ENCODE peak calls at places on chromosomes 1 and 21, in six cellular contexts. F, Y, C, A, G and X are unnamed samples.
A peak's percentile ranks its signal among the peaks of the same experiment; 100 is the strongest.

GRCh38 chr1:58352476-58353092 is 193.9 kb downstream of the OMA1 start:
- DNase-seq in F (no peak), Y (no peak), C (no peak), A (no peak), G (no peak), X (no peak)

GRCh38 chr1:183227963-183228649 is 42.0 kb downstream of the LAMC2 start:
- DNase-seq in F (peak; percentile 33), Y (peak; percentile 74), C (peak; percentile 41), A (peak; percentile 52), G (peak; percentile 39), X (peak; percentile 65)

GRCh38 chr21:14877581-14878228 is 187.1 kb downstream of the NRIP1 start:
- DNase-seq in F (no peak), Y (no peak), C (peak; percentile 49), A (no peak), G (no peak), X (no peak)

GRCh38 chr1:57163789-57164188 is 198.0 kb upstream of the C8B start:
- DNase-seq in F (no peak), Y (no peak), C (no peak), A (no peak), G (no peak), X (no peak)

GRCh38 chr1:207335695-207336363 is 14.4 kb downstream of the CD55 start:
- DNase-seq in F (no peak), Y (no peak), C (no peak), A (no peak), G (no peak), X (no peak)

GRCh38 chr1:76090284-76091180 is 16.0 kb downstream of the ST6GALNAC3 start:
- DNase-seq in F (no peak), Y (no peak), C (no peak), A (no peak), G (no peak), X (no peak)

GRCh38 chr1:112502827-112503226 is 5.9 kb upstream of the WNT2B start:
- DNase-seq in F (no peak), Y (peak; percentile 72), C (no peak), A (no peak), G (no peak), X (no peak)

GRCh38 chr1:160136926-160137200 is 14.5 kb upstream of the ATP1A4 start:
- DNase-seq in F (no peak), Y (no peak), C (no peak), A (no peak), G (no peak), X (no peak)

GRCh38 chr1:217891966-217892365 is 260.8 kb downstream of the SPATA17 start:
- DNase-seq in F (no peak), Y (no peak), C (no peak), A (no peak), G (no peak), X (no peak)

GRCh38 chr1:222464841-222465210 is 83.1 kb downstream of the HHIPL2 start:
- DNase-seq in F (no peak), Y (peak; percentile 64), C (peak; percentile 73), A (peak; percentile 79), G (peak; percentile 36), X (peak; percentile 44)

GRCh38 chr1:186577201-186577600 is 103.0 kb downstream of the PTGS2 start:
- DNase-seq in F (peak; percentile 20), Y (no peak), C (no peak), A (no peak), G (no peak), X (no peak)

GRCh38 chr1:28437924-28438699 is 67.7 kb upstream of the RCC1 start:
- DNase-seq in F (peak; percentile 87), Y (peak; percentile 58), C (peak; percentile 96), A (no peak), G (peak; percentile 76), X (peak; percentile 83)

GRCh38 chr1:29664711-29665110 is 428.4 kb downstream of the PTPRU start:
- DNase-seq in F (no peak), Y (peak; percentile 34), C (no peak), A (no peak), G (no peak), X (no peak)

GRCh38 chr1:52751589-52752306 is 25.5 kb downstream of the ZYG11B start:
- DNase-seq in F (no peak), Y (no peak), C (peak; percentile 60), A (no peak), G (peak; percentile 42), X (no peak)

GRCh38 chr1:64537942-64538341 is 68.0 kb downstream of the CACHD1 start:
- DNase-seq in F (no peak), Y (no peak), C (no peak), A (no peak), G (no peak), X (no peak)

GRCh38 chr1:11515403-11516300 is 36.7 kb downstream of the DISP3 start:
- DNase-seq in F (no peak), Y (no peak), C (no peak), A (no peak), G (no peak), X (no peak)

GRCh38 chr1:2345297-2346075 is 45.9 kb downstream of the MORN1 start:
- DNase-seq in F (no peak), Y (no peak), C (no peak), A (no peak), G (no peak), X (no peak)

GRCh38 chr1:162353078-162353477 is 23.6 kb downstream of the SPATA46 start:
- DNase-seq in F (no peak), Y (no peak), C (no peak), A (no peak), G (no peak), X (no peak)

GRCh38 chr1:167043752-167044488 is 46.3 kb downstream of the GPA33 start:
- DNase-seq in F (peak; percentile 55), Y (no peak), C (peak; percentile 4), A (peak; percentile 74), G (peak; percentile 87), X (peak; percentile 85)

GRCh38 chr1:234604726-234605492 is 5.1 kb downstream of the IRF2BP2 start:
- DNase-seq in F (no peak), Y (no peak), C (peak; percentile 83), A (no peak), G (no peak), X (no peak)

GRCh38 chr1:63807063-63807462 is 33.2 kb downstream of the ROR1 start:
- DNase-seq in F (no peak), Y (no peak), C (no peak), A (no peak), G (no peak), X (no peak)

GRCh38 chr21:37915941-37916794 is at the start of gene KCNJ6:
- DNase-seq in F (no peak), Y (peak; percentile 94), C (peak; percentile 52), A (no peak), G (peak; percentile 35), X (no peak)

GRCh38 chr1:19329611-19330010 is 17.5 kb downstream of the SLC66A1 start:
- DNase-seq in F (no peak), Y (no peak), C (no peak), A (no peak), G (no peak), X (no peak)

GRCh38 chr21:35475768-35476167 is 426.7 kb upstream of the RUNX1 start:
- DNase-seq in F (no peak), Y (no peak), C (peak; percentile 75), A (no peak), G (no peak), X (no peak)
- H3K27me3 ChIP-seq in F (no peaks in the 10 kb centered on the region), Y (no peaks in the 10 kb centered on the region), C (no peaks in the 10 kb centered on the region), A (no peaks in the 10 kb centered on the region), G (no peaks in the 10 kb centered on the region), X (no peaks in the 10 kb centered on the region)

GRCh38 chr1:202130275-202130646 is 7.5 kb downstream of the GPR37L1 start:
- DNase-seq in F (no peak), Y (peak; percentile 16), C (no peak), A (no peak), G (no peak), X (no peak)
- H3K4me1 ChIP-seq in F (peaks cover 12% of the 10 kb centered on the region), Y (no peaks in the 10 kb centered on the region), C (peaks cover 1% of the 10 kb centered on the region), A (no peaks in the 10 kb centered on the region), G (peaks cover 34% of the 10 kb centered on the region), X (no peaks in the 10 kb centered on the region)

GRCh38 chr1:22364764-22365163 is 86.9 kb upstream of the ZBTB40 start:
- DNase-seq in F (no peak), Y (no peak), C (no peak), A (no peak), G (no peak), X (no peak)

GRCh38 chr1:22363403-22364325 is 88.0 kb upstream of the ZBTB40 start:
- DNase-seq in F (no peak), Y (no peak), C (no peak), A (no peak), G (no peak), X (no peak)

GRCh38 chr1:22365331-22366295 is 86.0 kb upstream of the ZBTB40 start:
- DNase-seq in F (no peak), Y (no peak), C (no peak), A (no peak), G (no peak), X (no peak)

GRCh38 chr1:22364326-22364650 is 87.4 kb upstream of the ZBTB40 start:
- DNase-seq in F (no peak), Y (no peak), C (no peak), A (no peak), G (no peak), X (no peak)

DNA sequence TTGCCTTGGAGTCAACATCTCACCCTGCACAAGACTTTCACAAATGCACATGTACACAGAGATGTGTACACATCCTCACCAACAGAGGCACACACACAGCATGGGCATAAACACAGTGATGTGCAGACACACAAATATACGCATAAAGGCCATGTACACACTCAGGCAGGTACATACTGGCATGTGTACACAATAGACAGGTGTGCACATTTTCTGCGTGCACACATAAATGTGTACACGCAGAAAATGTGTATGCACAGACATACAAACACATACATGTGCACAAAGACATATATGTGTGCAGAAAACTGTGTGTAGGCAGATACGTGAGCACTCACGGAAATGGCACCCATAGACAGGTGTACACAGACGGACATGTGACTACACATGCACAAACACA is 85.3 kb upstream of the ZBTB40 start:
- DNase-seq in F (no peak), Y (no peak), C (no peak), A (no peak), G (no peak), X (no peak)
- H3K27me3 ChIP-seq in F (peaks cover 29% of the 10 kb centered on the region), Y (peaks cover 20% of the 10 kb centered on the region), C (peaks cover 70% of the 10 kb centered on the region), A (peaks cover 3% of the 10 kb centered on the region), G (peaks cover 4% of the 10 kb centered on the region), X (no peaks in the 10 kb centered on the region)

DNA sequence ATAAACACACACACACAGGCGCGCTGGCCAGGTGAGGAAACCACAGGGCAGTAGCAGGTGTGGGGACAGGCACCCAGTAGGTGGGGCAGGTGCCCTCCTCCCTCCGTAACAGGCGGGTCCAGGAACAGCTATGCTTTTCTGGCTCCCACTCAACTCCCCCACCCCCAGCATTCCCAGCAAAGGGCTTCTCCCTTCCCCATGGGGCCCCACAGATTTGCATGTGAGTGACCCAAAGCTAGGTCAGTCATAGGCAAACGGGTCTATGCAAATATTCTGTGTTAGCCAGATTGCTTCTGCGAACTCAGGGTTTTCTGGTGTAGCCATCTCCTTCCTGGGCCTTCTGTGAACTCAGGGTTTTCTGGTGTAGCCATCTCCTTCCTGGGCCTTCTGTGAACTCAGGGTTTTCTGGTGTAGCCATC is 114.2 kb downstream of the SIK1 start:
- DNase-seq in F (no peak), Y (no peak), C (no peak), A (no peak), G (peak; percentile 81), X (peak; percentile 52)
- H3K4me1 ChIP-seq in F (peaks cover under 1% of the 10 kb centered on the region), Y (no peaks in the 10 kb centered on the region), C (no peaks in the 10 kb centered on the region), A (no peaks in the 10 kb centered on the region), G (peaks cover 22% of the 10 kb centered on the region), X (peaks cover 8% of the 10 kb centered on the region)